ENCODE peak calls at places on chromosomes 12 and 14, in five cellular contexts. K is uterus, P is lower leg skin, X is RWPE2, B is amygdala. A is an unnamed sample.

GRCh38 chr12:98456583-98457573 is 58.5 kb upstream of the TMPO start:
- DNase-seq in P (peak; percentile 82), K (no peak), B (no peak), X (no peak), A (no peak)

GRCh38 chr14:68379510-68380303 is 413.2 kb downstream of the ZFP36L1 start:
- DNase-seq in K (no peak), P (no peak), B (no peak), X (no peak), A (peak; percentile 30)

GRCh38 chr14:92348154-92348553 is 25.2 kb downstream of the SLC24A4 start:
- DNase-seq in B (no peak), X (no peak), K (no peak), P (no peak), A (no peak)

GRCh38 chr12:15244341-15244740 is 23.1 kb upstream of the RERG start:
- DNase-seq in B (no peak), P (no peak), X (no peak), K (no peak), A (no peak)

GRCh38 chr12:121812320-121812871 is 8.6 kb downstream of the SETD1B start:
- DNase-seq in X (peak; percentile 79), K (peak; percentile 58), B (peak; percentile 26), P (peak; percentile 93), A (no peak)

GRCh38 chr14:61553730-61554641 is 141.3 kb upstream of the HIF1A start:
- DNase-seq in K (no peak), P (peak; percentile 82), B (no peak), X (peak; percentile 94), A (no peak)

GRCh38 chr12:85979641-85980040 is 105.5 kb downstream of the NTS start:
- DNase-seq in P (no peak), B (no peak), K (no peak), X (no peak), A (no peak)

GRCh38 chr12:100758083-100758482 is 36.5 kb upstream of the ANO4 start:
- DNase-seq in P (no peak), K (no peak), X (no peak), B (no peak), A (no peak)

GRCh38 chr12:34406228-34406995 is 384.1 kb downstream of the ALG10 start:
- DNase-seq in K (peak; percentile 8), X (peak; percentile 21), P (peak; percentile 61), B (no peak), A (no peak)

GRCh38 chr12:47034661-47035060 is 44.8 kb upstream of the PCED1B start:
- DNase-seq in K (no peak), X (no peak), B (no peak), P (no peak), A (no peak)

GRCh38 chr12:121053706-121054105 is 14.7 kb upstream of the OASL start:
- DNase-seq in P (peak; percentile 43), K (no peak), X (no peak), B (no peak), A (no peak)

GRCh38 chr12:24719293-24719721 is 229.6 kb downstream of the BCAT1 start:
- DNase-seq in K (no peak), X (no peak), B (no peak), P (no peak), A (no peak)

GRCh38 chr12:39692258-39692853 is 72.8 kb upstream of the ABCD2 start:
- DNase-seq in B (no peak), X (no peak), K (no peak), P (no peak), A (no peak)

GRCh38 chr14:69325646-69326265 is 65.8 kb downstream of the GALNT16 start:
- DNase-seq in X (peak; percentile 51), P (peak; percentile 70), B (no peak), K (peak; percentile 5), A (no peak)

GRCh38 chr12:119556830-119557229 is 36.7 kb upstream of the TMEM233 start:
- DNase-seq in X (no peak), P (no peak), B (no peak), K (no peak), A (no peak)

GRCh38 chr12:7994731-7995205 is 37.7 kb upstream of the FOXJ2 start:
- DNase-seq in X (no peak), P (no peak), B (no peak), K (peak; percentile 22), A (no peak)

GRCh38 chr14:100443643-100444042 is 120.5 kb downstream of the SLC25A47 start:
- DNase-seq in P (peak; percentile 36), B (no peak), X (no peak), K (no peak), A (no peak)

GRCh38 chr12:27787559-27787958 is 7.5 kb upstream of the MANSC4 start:
- DNase-seq in K (no peak), B (no peak), X (no peak), P (no peak), A (no peak)

GRCh38 chr12:104137175-104137901 is 672 bp downstream of the NFYB start:
- DNase-seq in B (peak; percentile 3), X (no peak), P (no peak), K (peak; percentile 35), A (peak; percentile 41)

GRCh38 chr12:65232490-65233077 is 45.9 kb upstream of the MSRB3 start:
- DNase-seq in X (no peak), K (no peak), B (no peak), P (no peak), A (peak; percentile 9)

GRCh38 chr12:74732801-74733200 is 195.2 kb downstream of the ATXN7L3B start:
- DNase-seq in X (no peak), K (no peak), B (no peak), P (no peak), A (no peak)

GRCh38 chr12:68477256-68477655 is 133.4 kb upstream of the RAP1B start:
- DNase-seq in P (no peak), X (no peak), K (no peak), B (no peak), A (no peak)

GRCh38 chr12:122979908-122980191 is 631 bp upstream of the ARL6IP4 start:
- DNase-seq in P (no peak), K (no peak), X (no peak), B (no peak), A (no peak)

GRCh38 chr14:39680777-39681176 is 248.5 kb upstream of the FBXO33 start:
- DNase-seq in P (no peak), K (no peak), X (no peak), B (no peak), A (no peak)

GRCh38 chr12:29226621-29227020 is 77.5 kb downstream of the FAR2 start:
- DNase-seq in X (no peak), P (no peak), B (no peak), K (no peak), A (no peak)

GRCh38 chr14:52937306-52937705 is 13.5 kb downstream of the FERMT2 start:
- DNase-seq in K (no peak), X (no peak), B (no peak), P (no peak), A (no peak)

GRCh38 chr12:52524898-52525591 is 4.9 kb upstream of the KRT5 start:
- DNase-seq in K (no peak), B (no peak), X (no peak), P (peak; percentile 59), A (no peak)

GRCh38 chr14:58747181-58747580 is 109.4 kb downstream of the DACT1 start:
- DNase-seq in P (peak; percentile 85), X (peak; percentile 61), K (peak; percentile 52), B (no peak), A (no peak)

GRCh38 chr12:75635606-75636444 is 124.4 kb upstream of the KRR1 start:
- DNase-seq in P (no peak), B (no peak), X (no peak), K (no peak), A (peak; percentile 5)

GRCh38 chr14:95516554-95517209 is at the start of gene SYNE3:
- DNase-seq in B (no peak), X (no peak), P (peak; percentile 94), K (no peak), A (peak; percentile 52)

GRCh38 chr12:16198884-16199283 is 78.6 kb downstream of the SLC15A5 start:
- DNase-seq in B (no peak), X (no peak), K (no peak), P (no peak), A (no peak)

GRCh38 chr14:56202256-56202655 is 84.0 kb downstream of the PELI2 start:
- DNase-seq in B (no peak), K (no peak), P (no peak), X (no peak), A (no peak)

GRCh38 chr12:27504506-27504905 is 19.5 kb upstream of the PPFIBP1 start:
- DNase-seq in B (no peak), K (no peak), X (no peak), P (no peak), A (no peak)

GRCh38 chr12:40224439-40225291 is at the start of gene LRRK2:
- DNase-seq in P (peak; percentile 96), K (peak; percentile 84), B (peak; percentile 45), X (peak; percentile 43), A (peak; percentile 34)

GRCh38 chr14:75453817-75454434 is 26.1 kb downstream of the JDP2 start:
- DNase-seq in K (no peak), P (no peak), X (no peak), B (no peak), A (no peak)

GRCh38 chr12:80226576-80226975 is 127.2 kb downstream of the OTOGL start:
- DNase-seq in P (no peak), K (no peak), X (no peak), B (no peak), A (no peak)

GRCh38 chr12:124547626-124548025 is 19.8 kb downstream of the NCOR2 start:
- DNase-seq in P (no peak), K (no peak), B (no peak), X (no peak), A (no peak)